ENCODE peak calls at places on chromosomes 3 and 15, in five cellular contexts. O is H9, K is IMR-90, I is neuronal stem cell, R is H1. A is an unnamed sample.

GRCh38 chr15:77624868-77625267 is 7.8 kb downstream of the LINGO1 start:
- DNase-seq in O (no peak), K (no peak), I (no peak), R (no peak), A (no peak)

GRCh38 chr3:194323785-194324735 is 27.1 kb downstream of the CPN2 start:
- DNase-seq in O (peak; percentile 37), K (peak; percentile 48), I (no peak), R (no peak), A (peak; percentile 67)

GRCh38 chr3:110711851-110712396 is 359.7 kb upstream of the NECTIN3 start:
- DNase-seq in O (peak; percentile 54), K (peak; percentile 37), I (no peak), R (no peak), A (no peak)

GRCh38 chr3:195925746-195926145 is 17.4 kb upstream of the TNK2 start:
- DNase-seq in O (no peak), K (no peak), I (no peak), R (no peak), A (no peak)

GRCh38 chr3:17478673-17479072 is 263.8 kb downstream of the TBC1D5 start:
- DNase-seq in O (no peak), K (peak; percentile 97), I (no peak), R (no peak), A (peak; percentile 79)

GRCh38 chr3:121855555-121855954 is 20.5 kb downstream of the EAF2 start:
- DNase-seq in O (no peak), K (no peak), I (no peak), R (no peak), A (peak; percentile 65)

GRCh38 chr3:143484851-143485512 is 363.3 kb downstream of the SLC9A9 start:
- DNase-seq in O (no peak), K (no peak), I (no peak), R (no peak), A (no peak)

GRCh38 chr3:150300376-150300775 is 107.7 kb upstream of the TSC22D2 start:
- DNase-seq in O (no peak), K (no peak), I (no peak), R (no peak), A (peak; percentile 59)

GRCh38 chr3:28050895-28051294 is 190.5 kb upstream of the CMC1 start:
- DNase-seq in O (no peak), K (peak; percentile 5), I (no peak), R (no peak), A (peak; percentile 38)

GRCh38 chr15:40891810-40892448 is 2.3 kb upstream of the VPS18 start:
- DNase-seq in O (peak; percentile 63), K (peak; percentile 49), I (no peak), R (no peak), A (peak; percentile 71)

GRCh38 chr3:123446210-123446609 is 2.7 kb downstream of the ADCY5 start:
- DNase-seq in O (no peak), K (no peak), I (no peak), R (no peak), A (no peak)

GRCh38 chr15:57784081-57784488 is 77.6 kb downstream of the POLR2M start:
- DNase-seq in O (no peak), K (no peak), I (no peak), R (no peak), A (peak; percentile 54)

GRCh38 chr3:70989174-70989573 is 594.4 kb downstream of the FOXP1 start:
- DNase-seq in O (no peak), K (peak; percentile 75), I (no peak), R (no peak), A (no peak)

GRCh38 chr3:17179381-17180205 is 294.8 kb downstream of the PLCL2 start:
- DNase-seq in O (no peak), K (peak; percentile 13), I (no peak), R (no peak), A (no peak)

GRCh38 chr3:165444745-165445144 is 248.6 kb upstream of the SLITRK3 start:
- DNase-seq in O (no peak), K (no peak), I (no peak), R (no peak), A (no peak)

GRCh38 chr3:117603097-117603496 is 893.5 kb downstream of the TUSC7 start:
- DNase-seq in O (no peak), K (no peak), I (no peak), R (no peak), A (no peak)

GRCh38 chr15:22240951-22241350 is 160.6 kb downstream of the OR4M2 start:
- DNase-seq in O (no peak), K (no peak), I (no peak), R (no peak), A (no peak)

GRCh38 chr15:69074011-69074842 is 59.7 kb downstream of the NOX5 start:
- DNase-seq in O (peak; percentile 76), K (peak; percentile 54), I (peak; percentile 51), R (peak; percentile 81), A (peak; percentile 32)

GRCh38 chr3:46383946-46384330 is 13.2 kb downstream of the CCR5 start:
- DNase-seq in O (no peak), K (no peak), I (no peak), R (no peak), A (no peak)

GRCh38 chr15:33098082-33099058 is 96.1 kb downstream of the FMN1 start:
- DNase-seq in O (no peak), K (peak; percentile 91), I (no peak), R (no peak), A (peak; percentile 69)

GRCh38 chr3:190644766-190645165 is 130.9 kb downstream of the IL1RAP start:
- DNase-seq in O (no peak), K (peak; percentile 67), I (no peak), R (no peak), A (peak; percentile 76)

GRCh38 chr15:96268421-96269204 is 61.9 kb upstream of the NR2F2 start:
- DNase-seq in O (no peak), K (peak; percentile 66), I (no peak), R (no peak), A (no peak)

GRCh38 chr3:124229407-124229806 is 237.5 kb upstream of the ROPN1 start:
- DNase-seq in O (no peak), K (no peak), I (no peak), R (no peak), A (no peak)

GRCh38 chr3:126915015-126915414 is 67.9 kb upstream of the PLXNA1 start:
- DNase-seq in O (no peak), K (no peak), I (no peak), R (no peak), A (no peak)
- H2BK120ac ChIP-seq in O (no peak overlapping the region), K (no peak overlapping the region), I (no peak overlapping the region), R (no peak overlapping the region), A (no peak overlapping the region)

GRCh38 chr15:70704731-70705130 is 58.6 kb downstream of the UACA start:
- DNase-seq in O (no peak), K (no peak), I (no peak), R (no peak), A (no peak)

GRCh38 chr15:70703066-70703465 is 60.3 kb downstream of the UACA start:
- DNase-seq in O (no peak), K (no peak), I (no peak), R (no peak), A (no peak)

GRCh38 chr15:70704166-70704565 is 59.2 kb downstream of the UACA start:
- DNase-seq in O (no peak), K (no peak), I (no peak), R (no peak), A (no peak)

GRCh38 chr15:70702584-70702983 is 60.8 kb downstream of the UACA start:
- DNase-seq in O (no peak), K (no peak), I (no peak), R (no peak), A (no peak)

DNA sequence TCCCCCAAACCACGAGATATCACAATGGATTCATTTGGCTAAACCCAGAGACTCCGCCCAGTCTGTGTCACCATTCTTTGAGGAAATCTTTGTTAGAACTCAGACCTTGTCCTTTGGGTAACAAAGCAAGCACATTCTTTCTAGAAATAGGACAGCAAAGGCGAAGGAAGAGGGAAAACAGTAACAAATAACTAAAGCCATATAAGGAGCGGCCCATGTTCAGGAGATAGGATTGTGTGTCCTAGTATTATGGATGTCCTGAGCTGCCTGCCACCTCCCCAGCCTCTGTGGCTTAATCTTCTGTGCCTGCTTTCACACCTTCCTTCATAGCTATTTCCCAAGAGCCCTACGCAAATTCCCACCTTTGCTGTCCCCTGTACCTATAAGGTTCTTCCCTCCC is 59.9 kb downstream of the UACA start:
- DNase-seq in O (no peak), K (no peak), I (no peak), R (no peak), A (no peak)
- H3K14ac ChIP-seq in O (no peak overlapping the region), K (peak overlapping the region; percentile 18), I (no peak overlapping the region), R (no peak overlapping the region), A (no peak overlapping the region)

DNA sequence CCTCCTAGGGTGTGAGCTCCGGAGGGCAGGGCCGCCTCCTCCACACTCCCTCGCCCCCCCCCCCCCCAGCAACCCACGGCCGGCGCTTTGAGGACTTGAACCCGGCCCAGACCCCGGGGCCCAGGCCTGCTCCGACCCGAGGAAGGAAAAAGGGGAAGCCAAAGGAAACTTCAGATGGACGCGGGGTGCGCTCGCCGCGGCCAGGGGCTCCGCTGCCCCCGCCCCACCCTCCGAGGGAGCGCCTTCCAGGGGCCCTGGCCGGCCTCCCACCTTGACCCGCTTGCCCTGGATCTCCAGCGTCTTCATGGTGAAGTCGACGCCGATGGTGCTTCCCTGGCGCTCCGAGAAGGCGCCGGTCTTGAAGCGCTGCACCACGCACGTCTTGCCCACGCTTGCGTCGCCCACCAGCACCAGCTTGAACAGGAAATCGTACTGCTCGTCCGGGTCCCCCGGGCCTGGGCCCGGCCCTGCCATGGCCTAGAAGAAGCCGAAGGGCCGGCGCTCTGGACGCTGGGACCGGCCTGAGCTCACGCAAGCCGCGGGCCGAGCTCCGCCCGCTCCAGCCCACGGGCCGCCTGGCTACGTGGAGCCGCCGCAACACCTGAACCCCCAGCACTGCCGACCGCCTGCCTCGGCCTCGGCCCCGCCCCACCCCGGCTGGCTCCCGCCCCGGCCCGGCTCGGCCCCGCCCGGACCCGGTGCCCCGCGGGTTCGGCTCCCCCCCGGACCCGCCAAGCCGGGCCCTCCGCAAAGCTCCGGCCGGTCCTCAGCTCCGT is 400 bp downstream of the RAB43 start:
- DNase-seq in O (no peak), K (peak; percentile 26), I (peak; percentile 27), R (no peak), A (peak; percentile 45)
- H2BK120ac ChIP-seq in O (no peak overlapping the region), K (peak overlapping the region; percentile 51), I (no peak overlapping the region), R (no peak overlapping the region), A (peak overlapping the region; percentile 26)

GRCh38 chr15:66045542-66045941 is 176.3 kb downstream of the RAB11A start:
- DNase-seq in O (no peak), K (no peak), I (no peak), R (no peak), A (no peak)
- H3K14ac ChIP-seq in O (no peak overlapping the region), K (no peak overlapping the region), I (no peak overlapping the region), R (no peak overlapping the region), A (no peak overlapping the region)

GRCh38 chr3:66499881-66500574 is 794 bp downstream of the LRIG1 start:
- DNase-seq in O (no peak), K (peak; percentile 43), I (no peak), R (peak; percentile 62), A (peak; percentile 28)
- H2BK120ac ChIP-seq in O (no peak overlapping the region), K (peak overlapping the region; percentile 54), I (peak overlapping the region; percentile 49), R (no peak overlapping the region), A (no peak overlapping the region)

GRCh38 chr15:85380217-85380859 is at the start of gene AKAP13:
- DNase-seq in O (peak; percentile 100), K (peak; percentile 99), I (peak; percentile 98), R (peak; percentile 86), A (peak; percentile 99)
- H3K14ac ChIP-seq in O (peak within 1 kb of the TSS; percentile 88), K (peak within 1 kb of the TSS; percentile 76), I (no peak within 1 kb of the TSS), R (no peak within 1 kb of the TSS), A (peak within 1 kb of the TSS; percentile 92)

GRCh38 chr15:59492389-59493377 is 54.7 kb downstream of the FAM81A start:
- DNase-seq in O (peak; percentile 70), K (peak; percentile 70), I (peak; percentile 72), R (peak; percentile 63), A (peak; percentile 56)

GRCh38 chr15:59491062-59491461 is 53.1 kb downstream of the FAM81A start:
- DNase-seq in O (no peak), K (no peak), I (no peak), R (no peak), A (no peak)
- H2BK120ac ChIP-seq in O (no peak overlapping the region), K (no peak overlapping the region), I (no peak overlapping the region), R (no peak overlapping the region), A (no peak overlapping the region)